ENCODE peak calls at places on chromosome 18, in four cellular contexts. M is esophagus muscularis mucosa; F is breast epithelium; I is CD8-positive, alpha-beta T cell. N is an unnamed sample.

GRCh38 chr18:9996104-9996503 is 82.3 kb downstream of the VAPA start:
- DNase-seq in M (peak; percentile 10), F (no peak), I (no peak), N (no peak)

GRCh38 chr18:61496374-61496773 is 163.1 kb downstream of the CDH20 start:
- DNase-seq in I (no peak), M (no peak), F (no peak), N (no peak)

GRCh38 chr18:74459877-74460276 is 2.8 kb upstream of the DIPK1C start:
- DNase-seq in M (no peak), F (no peak), I (no peak), N (no peak)

GRCh38 chr18:8121942-8122480 is 487.2 kb upstream of the RAB12 start:
- DNase-seq in M (no peak), I (no peak), F (no peak), N (no peak)

GRCh38 chr18:48600746-48601090 is 61.9 kb downstream of the CTIF start:
- DNase-seq in M (no peak), I (no peak), F (no peak), N (no peak)

GRCh38 chr18:56459451-56459777 is 179.0 kb downstream of the TXNL1 start:
- DNase-seq in F (no peak), M (no peak), I (no peak), N (no peak)

GRCh38 chr18:48036641-48037421 is 106.4 kb upstream of the SMAD2 start:
- DNase-seq in F (no peak), I (no peak), M (no peak), N (no peak)

GRCh38 chr18:21004721-21005120 is 106.9 kb downstream of the ROCK1 start:
- DNase-seq in M (no peak), I (no peak), F (no peak), N (no peak)

GRCh38 chr18:1037766-1038165 is 133.1 kb downstream of the ADCYAP1 start:
- DNase-seq in M (no peak), F (no peak), I (no peak), N (no peak)

GRCh38 chr18:70036771-70037452 is 89.2 kb upstream of the CD226 start:
- DNase-seq in F (no peak), M (no peak), I (no peak), N (no peak)

GRCh38 chr18:32019251-32019943 is 772 bp downstream of the RNF125 start:
- DNase-seq in I (peak; percentile 85), F (no peak), M (no peak), N (peak; percentile 29)

GRCh38 chr18:46053368-46054095 is 18.5 kb downstream of the PSTPIP2 start:
- DNase-seq in F (no peak), I (no peak), M (no peak), N (no peak)

GRCh38 chr18:26544459-26544858 is 3.9 kb downstream of the KCTD1 start:
- DNase-seq in F (no peak), I (no peak), M (no peak), N (no peak)

GRCh38 chr18:12049983-12050811 is 43.4 kb upstream of the ANKRD62 start:
- DNase-seq in F (no peak), M (peak; percentile 86), I (no peak), N (no peak)

GRCh38 chr18:31497711-31498449 is at the start of gene DSG2:
- DNase-seq in F (peak; percentile 78), I (no peak), M (no peak), N (peak; percentile 95)

GRCh38 chr18:42586603-42587002 is 528.9 kb downstream of the RIT2 start:
- DNase-seq in M (no peak), I (no peak), F (no peak), N (no peak)

GRCh38 chr18:67010916-67011315 is 407.0 kb upstream of the CDH19 start:
- DNase-seq in M (no peak), F (no peak), I (no peak), N (no peak)

GRCh38 chr18:4319738-4320677 is 135.1 kb downstream of the DLGAP1 start:
- DNase-seq in I (no peak), F (no peak), M (no peak), N (no peak)

GRCh38 chr18:66143029-66143428 is 392.2 kb downstream of the CDH7 start:
- DNase-seq in I (no peak), M (no peak), F (no peak), N (no peak)

GRCh38 chr18:48028081-48028480 is 97.6 kb upstream of the SMAD2 start:
- DNase-seq in F (no peak), I (no peak), M (no peak), N (no peak)

GRCh38 chr18:27428120-27428519 is 243.0 kb upstream of the CHST9 start:
- DNase-seq in F (no peak), I (no peak), M (no peak), N (no peak)

GRCh38 chr18:48137354-48138208 is 207.1 kb upstream of the SMAD2 start:
- DNase-seq in I (no peak), M (no peak), F (no peak), N (no peak)

GRCh38 chr18:24273596-24273995 is 124.0 kb downstream of the OSBPL1A start:
- DNase-seq in M (no peak), F (no peak), I (no peak), N (no peak)

GRCh38 chr18:7272268-7273049 is 41.6 kb downstream of the LRRC30 start:
- DNase-seq in M (no peak), I (no peak), F (peak; percentile 32), N (peak; percentile 35)

GRCh38 chr18:39752351-39752750 is 2186.8 kb upstream of the CELF4 start:
- DNase-seq in F (no peak), M (no peak), I (no peak), N (no peak)

GRCh38 chr18:49762191-49763077 is 50.9 kb downstream of the ACAA2 start:
- DNase-seq in I (no peak), F (no peak), M (no peak), N (no peak)

GRCh38 chr18:55097406-55098170 is 138.3 kb upstream of the CCDC68 start:
- DNase-seq in M (peak; percentile 37), I (no peak), F (no peak), N (no peak)

GRCh38 chr18:8052237-8052701 is 485.2 kb downstream of the PTPRM start:
- DNase-seq in I (no peak), M (no peak), F (no peak), N (no peak)

GRCh38 chr18:54712315-54712714 is 116.0 kb upstream of the RAB27B start:
- DNase-seq in F (no peak), M (no peak), I (no peak), N (no peak)

GRCh38 chr18:48983793-48984437 is 33.1 kb upstream of the SMAD7 start:
- DNase-seq in I (no peak), F (no peak), M (no peak), N (peak; percentile 71)

GRCh38 chr18:59905686-59906091 is 5.9 kb downstream of the PMAIP1 start:
- DNase-seq in F (no peak), M (no peak), I (no peak), N (no peak)
- H3K4me1 ChIP-seq in F (no peaks in the 10 kb centered on the region), M (peaks cover 3% of the 10 kb centered on the region), I (peaks cover 31% of the 10 kb centered on the region), N (no peaks in the 10 kb centered on the region)

GRCh38 chr18:5746844-5747243 is 148.5 kb downstream of the TMEM200C start:
- DNase-seq in M (peak; percentile 70), I (no peak), F (no peak), N (no peak)

GRCh38 chr18:5744659-5745058 is 150.7 kb downstream of the TMEM200C start:
- DNase-seq in I (no peak), M (peak; percentile 72), F (no peak), N (no peak)

DNA sequence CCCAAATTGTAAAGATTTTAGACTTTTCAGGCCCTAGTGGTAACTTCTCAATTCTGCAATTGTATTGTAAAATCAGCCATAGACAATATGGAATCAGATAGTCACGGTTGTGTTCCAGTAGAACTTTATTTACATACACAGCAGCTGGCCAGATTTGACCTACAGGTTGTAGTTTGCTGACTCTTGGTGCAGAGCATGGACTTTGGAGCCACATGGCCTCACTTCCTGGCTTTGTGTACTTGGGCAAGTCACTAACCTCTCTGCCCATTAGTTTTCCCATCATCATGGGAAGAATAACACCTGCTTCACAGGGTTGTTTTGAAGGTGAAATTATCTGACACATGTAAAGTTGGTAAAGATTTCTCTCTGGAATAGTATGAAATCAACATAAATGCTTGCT is 147.6 kb downstream of the TMEM200C start:
- DNase-seq in M (peak; percentile 12), I (no peak), F (no peak), N (peak; percentile 71)
- H3K4me1 ChIP-seq in M (no peaks in the 10 kb centered on the region), I (no peaks in the 10 kb centered on the region), F (no peaks in the 10 kb centered on the region), N (no peaks in the 10 kb centered on the region)

GRCh38 chr18:63160172-63160995 is 159.2 kb downstream of the BCL2 start:
- DNase-seq in M (no peak), F (no peak), I (no peak), N (no peak)

GRCh38 chr18:63161728-63162195 is 157.8 kb downstream of the BCL2 start:
- DNase-seq in M (peak; percentile 93), F (peak; percentile 73), I (peak; percentile 88), N (no peak)

GRCh38 chr18:63162271-63163014 is 157.1 kb downstream of the BCL2 start:
- DNase-seq in I (no peak), F (no peak), M (no peak), N (no peak)

GRCh38 chr18:63159590-63159989 is 160.0 kb downstream of the BCL2 start:
- DNase-seq in F (no peak), I (no peak), M (no peak), N (no peak)

DNA sequence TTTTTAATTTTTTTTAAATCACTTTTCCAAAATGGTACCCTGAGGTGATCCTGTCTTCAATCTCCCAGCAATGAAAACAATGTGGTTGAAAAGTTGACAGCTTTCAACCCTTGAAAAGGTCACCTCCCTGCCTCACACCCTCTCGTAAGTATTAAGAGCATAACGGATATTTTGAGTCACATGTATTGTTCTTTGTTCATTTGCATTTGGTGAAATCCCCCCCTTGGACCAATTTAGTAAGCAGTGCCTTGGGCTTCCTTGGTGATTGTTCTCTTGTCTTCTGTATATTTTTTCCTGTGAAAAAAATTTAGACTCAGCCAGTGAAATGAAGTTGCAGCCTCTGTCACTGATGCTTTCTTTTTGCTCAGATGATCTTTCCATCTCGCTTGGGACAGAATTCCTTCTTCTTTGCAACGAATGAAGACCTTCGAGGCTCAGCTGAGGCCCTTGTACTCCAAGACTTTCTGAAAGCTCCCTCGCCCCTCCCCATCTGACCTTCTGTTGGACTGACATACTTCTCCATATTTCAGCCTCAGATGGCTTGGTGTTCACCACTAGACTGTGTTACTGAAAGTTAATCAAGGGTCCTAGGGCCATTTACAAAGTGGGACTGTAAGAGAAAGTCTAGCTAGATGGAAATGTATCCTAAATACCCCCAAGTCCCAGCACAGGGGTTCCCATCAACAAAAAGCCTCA is 158.4 kb downstream of the BCL2 start:
- DNase-seq in M (no peak), I (peak; percentile 60), F (no peak), N (no peak)
- H3K4me1 ChIP-seq in M (peaks cover 55% of the 10 kb centered on the region), I (peaks cover 83% of the 10 kb centered on the region), F (peaks cover 27% of the 10 kb centered on the region), N (peaks cover 8% of the 10 kb centered on the region)

GRCh38 chr18:57809190-57809589 is 6.1 kb upstream of the ATP8B1 start:
- DNase-seq in I (no peak), M (no peak), F (no peak), N (no peak)
- H3K4me1 ChIP-seq in I (no peaks in the 10 kb centered on the region), M (peaks cover 27% of the 10 kb centered on the region), F (no peaks in the 10 kb centered on the region), N (peaks cover 14% of the 10 kb centered on the region)

GRCh38 chr18:13372405-13372995 is 153.9 kb downstream of the LDLRAD4 start:
- DNase-seq in F (no peak), I (no peak), M (peak; percentile 60), N (no peak)
- H3K4me1 ChIP-seq in F (no peaks in the 10 kb centered on the region), I (peaks cover 62% of the 10 kb centered on the region), M (peaks cover 52% of the 10 kb centered on the region), N (no peaks in the 10 kb centered on the region)

GRCh38 chr18:2971741-2972552 is 41.0 kb downstream of the LPIN2 start:
- DNase-seq in M (peak; percentile 93), I (peak; percentile 81), F (peak; percentile 25), N (no peak)
- H3K4me1 ChIP-seq in M (peaks cover 71% of the 10 kb centered on the region), I (peaks cover 81% of the 10 kb centered on the region), F (no peaks in the 10 kb centered on the region), N (peaks cover 35% of the 10 kb centered on the region)